ENCODE peak calls at places on chromosomes 5 and 9, in four cellular contexts. Z is left ventricle myocardium inferior, D is BJ, F is fibroblast of mammary gland. B is an unnamed sample.
A peak's percentile ranks its signal among the peaks of the same experiment; 100 is the strongest.

GRCh38 chr9:33109097-33109496 is 32.6 kb upstream of the SMU1 start:
- DNase-seq in Z (no peak), D (no peak), F (no peak), B (no peak)

GRCh38 chr5:9582406-9582805 is 36.5 kb upstream of the SEMA5A start:
- DNase-seq in D (no peak), F (peak; percentile 15), Z (no peak), B (peak; percentile 20)

GRCh38 chr9:112558476-112558875 is 71.8 kb downstream of the KIAA1958 start:
- DNase-seq in D (peak; percentile 59), Z (no peak), F (peak; percentile 63), B (no peak)

GRCh38 chr9:5817776-5818336 is 15.1 kb downstream of the ERMP1 start:
- DNase-seq in Z (no peak), D (peak; percentile 35), F (peak; percentile 58), B (peak; percentile 75)

GRCh38 chr9:37302277-37302676 is 120.2 kb upstream of the GRHPR start:
- DNase-seq in D (no peak), F (no peak), Z (no peak), B (peak; percentile 35)

GRCh38 chr9:115411516-115411915 is 293.6 kb upstream of the TNC start:
- DNase-seq in D (no peak), F (peak; percentile 53), Z (no peak), B (no peak)

GRCh38 chr9:127644943-127645342 is 32.9 kb downstream of the STXBP1 start:
- DNase-seq in D (no peak), Z (no peak), F (no peak), B (peak; percentile 48)

GRCh38 chr9:100554935-100555401 is 22.9 kb upstream of the CAVIN4 start:
- DNase-seq in D (no peak), F (peak; percentile 31), Z (no peak), B (peak; percentile 62)

GRCh38 chr9:113675475-113675941 is 200.6 kb upstream of the ZNF618 start:
- DNase-seq in Z (peak; percentile 67), D (peak; percentile 97), F (peak; percentile 100), B (peak; percentile 91)

DNA sequence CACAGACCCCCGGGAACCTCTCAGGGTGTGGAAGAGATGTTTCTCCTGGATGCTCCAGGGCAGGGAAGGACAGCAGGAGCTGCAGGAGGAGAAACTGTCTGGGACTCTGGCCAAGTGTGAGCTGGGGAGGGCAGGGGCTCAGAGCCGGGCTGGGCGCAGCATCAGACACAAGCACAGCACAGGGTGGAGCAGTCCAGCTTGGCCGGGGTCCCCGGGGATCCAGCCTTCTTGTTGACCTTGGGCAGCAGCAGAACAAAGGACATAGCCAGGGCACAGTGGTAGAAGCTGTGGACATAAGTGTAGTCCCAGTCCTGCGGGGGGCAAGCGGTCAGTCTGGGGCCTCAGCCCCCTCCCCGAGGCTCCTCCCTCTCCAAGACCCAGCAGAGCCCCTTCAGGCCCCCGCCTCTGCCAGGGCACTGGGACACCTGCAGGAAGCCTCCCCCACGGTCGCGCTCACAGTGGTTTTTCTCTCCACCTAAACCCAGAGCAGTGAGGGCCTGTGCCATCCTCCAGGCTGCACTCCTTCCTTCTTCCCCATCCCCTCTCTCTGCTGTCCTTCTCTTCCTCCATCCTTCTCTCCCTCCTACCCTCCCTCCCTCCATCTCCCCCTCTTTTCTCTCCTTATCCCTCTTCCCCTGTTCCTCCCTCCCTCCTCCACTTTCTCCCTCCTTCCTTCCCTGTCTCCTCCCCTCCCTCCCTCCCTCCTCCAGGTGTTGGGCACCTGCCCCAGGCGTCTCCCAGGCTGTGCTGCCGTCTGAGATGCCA is 10.1 kb downstream of the MYMK start:
- DNase-seq in Z (peak; percentile 81), F (no peak), D (no peak), B (no peak)
- H3K4me3 ChIP-seq in Z (no peak overlapping the region), F (no peak overlapping the region), D (no peak overlapping the region), B (no peak overlapping the region)

DNA sequence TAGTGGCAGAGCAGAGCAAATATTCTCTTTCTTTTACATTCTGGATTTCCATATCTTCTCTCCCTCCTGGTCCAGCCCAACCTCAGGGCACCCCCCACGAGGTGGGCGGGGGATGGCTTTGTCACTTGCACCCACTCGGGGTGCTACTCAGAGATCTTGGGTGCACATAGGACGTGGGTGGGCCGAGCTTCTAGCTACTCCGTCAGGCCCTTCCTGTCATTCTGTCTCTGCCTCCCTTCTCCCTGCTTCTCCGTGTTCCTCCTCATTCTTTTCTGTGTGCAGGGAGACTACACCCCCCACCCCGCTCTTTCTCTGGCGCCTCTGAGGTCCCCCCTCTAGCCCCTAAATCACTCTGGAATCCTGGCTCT is 19.5 kb downstream of the PCDHGC5 start:
- DNase-seq in D (no peak), Z (no peak), F (peak; percentile 56), B (peak; percentile 23)
- TF ChIP-seq CTCF in D (no peak), Z (no peak), F (no peak), B (no peak)

GRCh38 chr9:122125891-122126331 is 32.8 kb upstream of the TTLL11 start:
- DNase-seq in Z (no peak), F (no peak), D (no peak), B (no peak)
- H3K4me3 ChIP-seq in Z (peak overlapping the region; percentile 60), F (peak overlapping the region; percentile 43), D (no peak overlapping the region), B (no peak overlapping the region)

GRCh38 chr5:157689942-157690689 is 18.8 kb downstream of the C5orf52 start:
- DNase-seq in D (no peak), Z (no peak), F (no peak), B (peak; percentile 7)
- TF ChIP-seq CTCF in D (peak; percentile 31), Z (no peak), F (no peak), B (peak; percentile 39)

DNA sequence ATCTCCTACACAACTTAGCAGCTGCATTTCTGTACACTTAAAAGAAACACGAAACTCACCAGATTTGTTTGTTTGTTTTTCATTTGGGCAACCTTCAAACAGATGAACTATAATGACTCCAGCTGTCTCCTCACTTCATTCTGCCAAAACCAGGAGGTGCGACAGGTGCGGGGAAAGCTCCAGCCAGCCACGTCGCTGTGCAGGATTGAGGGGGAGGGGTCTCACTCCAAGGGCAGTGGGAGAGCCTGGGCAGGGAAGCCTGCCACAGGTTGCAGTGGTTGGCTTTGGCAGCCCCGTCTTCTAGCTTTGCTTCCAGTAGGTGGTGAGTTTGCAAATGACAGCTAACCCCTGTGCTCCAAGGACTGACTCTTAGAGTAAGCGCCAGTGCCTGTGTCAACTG is 215.8 kb downstream of the CEMIP2 start:
- DNase-seq in D (no peak), F (no peak), Z (no peak), B (no peak)
- H3K4me3 ChIP-seq in D (no peak overlapping the region), F (no peak overlapping the region), Z (no peak overlapping the region), B (no peak overlapping the region)

GRCh38 chr9:78212868-78213267 is 23.0 kb upstream of the CEP78 start:
- DNase-seq in Z (no peak), F (no peak), D (no peak), B (no peak)

GRCh38 chr9:78210841-78211301 is 25.0 kb upstream of the CEP78 start:
- DNase-seq in Z (no peak), F (no peak), D (no peak), B (no peak)

GRCh38 chr9:78215706-78216105 is 20.2 kb upstream of the CEP78 start:
- DNase-seq in D (peak; percentile 26), Z (no peak), F (no peak), B (peak; percentile 14)

GRCh38 chr9:78214492-78214891 is 21.4 kb upstream of the CEP78 start:
- DNase-seq in Z (no peak), D (no peak), F (no peak), B (no peak)

DNA sequence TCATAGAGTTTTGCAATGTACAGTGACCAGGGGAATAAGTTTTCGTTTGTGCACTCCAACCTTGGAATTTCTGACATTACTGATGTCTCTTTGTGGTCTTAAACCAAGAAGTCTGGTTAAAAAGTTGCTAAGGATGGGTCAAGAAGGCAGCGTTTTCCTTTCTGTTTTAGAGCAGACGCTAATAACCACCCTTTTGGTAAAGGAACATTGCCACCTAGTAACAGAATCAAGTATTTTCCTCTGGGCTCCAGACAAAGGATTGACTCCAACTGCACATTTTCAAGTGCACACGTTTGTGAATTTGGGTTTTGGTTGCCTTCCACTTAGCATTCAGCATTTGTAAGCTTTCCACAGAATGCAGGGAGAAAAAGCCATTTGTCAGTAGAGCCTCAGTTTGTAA is 22.2 kb upstream of the CEP78 start:
- DNase-seq in D (no peak), Z (no peak), F (peak; percentile 10), B (peak; percentile 77)
- TF ChIP-seq CTCF in D (peak; percentile 26), Z (no peak), F (peak; percentile 17), B (peak; percentile 59)

GRCh38 chr5:150497989-150498317 is 10.0 kb upstream of the NDST1 start:
- DNase-seq in Z (no peak), F (no peak), D (no peak), B (no peak)
- H3K4me3 ChIP-seq in Z (no peak overlapping the region), F (peak overlapping the region; percentile 25), D (no peak overlapping the region), B (no peak overlapping the region)

DNA sequence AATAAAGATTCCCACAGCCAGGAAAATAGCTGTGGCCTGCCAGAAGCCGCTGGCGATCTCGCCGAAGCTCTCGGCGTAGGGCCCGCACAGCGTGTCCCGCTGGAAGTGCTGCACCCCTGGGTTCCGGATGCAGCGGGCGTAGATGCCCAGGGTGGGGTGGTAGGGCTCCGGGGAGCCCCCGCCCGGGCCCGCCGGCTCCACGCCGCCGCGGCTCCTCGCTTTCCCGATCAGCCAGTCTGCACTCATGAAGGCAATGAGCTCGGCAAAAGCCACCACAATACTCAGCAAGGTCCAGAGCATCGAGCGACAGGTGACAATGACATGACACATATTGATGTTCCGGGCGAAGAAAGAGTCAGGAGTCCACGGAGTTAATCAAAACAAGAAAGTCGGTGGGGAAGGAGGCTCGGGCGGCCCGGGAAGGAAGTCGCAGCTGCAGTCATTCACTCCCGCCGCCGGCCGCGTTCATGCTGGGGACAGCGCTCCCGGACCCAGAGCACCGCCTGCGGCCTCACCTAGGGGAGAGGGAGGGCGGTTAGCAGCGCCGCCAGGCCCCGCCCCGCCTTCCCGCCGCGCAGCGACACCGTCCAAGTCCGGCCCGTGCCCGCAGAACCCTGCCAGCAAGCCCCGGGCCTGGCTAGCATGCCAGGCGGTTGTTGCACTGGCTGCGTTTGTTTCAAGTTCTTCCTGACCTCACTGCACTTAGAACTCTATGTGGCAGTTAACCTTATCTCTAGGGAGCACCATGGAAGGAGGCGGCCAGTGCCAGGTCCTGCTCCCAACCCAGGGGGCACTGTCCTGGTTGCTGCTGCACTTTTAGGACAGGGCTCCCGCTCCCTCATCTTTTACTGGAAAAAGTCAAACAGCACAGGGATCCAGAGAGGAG is 138.4 kb downstream of the LHFPL2 start:
- DNase-seq in D (no peak), F (no peak), Z (peak; percentile 81), B (no peak)
- TF ChIP-seq CTCF in D (peak; percentile 24), F (peak; percentile 20), Z (peak; percentile 46), B (peak; percentile 34)

GRCh38 chr5:5424736-5425135 is 2.3 kb downstream of the ICE1 start:
- DNase-seq in Z (no peak), F (no peak), D (no peak), B (no peak)
- H3K4me3 ChIP-seq in Z (no peak overlapping the region), F (no peak overlapping the region), D (no peak overlapping the region), B (no peak overlapping the region)

GRCh38 chr9:88532320-88532719 is 2.7 kb upstream of the NXNL2 start:
- DNase-seq in D (no peak), Z (peak; percentile 26), F (peak; percentile 58), B (peak; percentile 78)

GRCh38 chr9:88535932-88536324 is 950 bp downstream of the NXNL2 start:
- DNase-seq in F (peak; percentile 35), D (no peak), Z (no peak), B (no peak)

GRCh38 chr9:88535226-88535931 is 401 bp downstream of the NXNL2 start:
- DNase-seq in D (no peak), Z (no peak), F (no peak), B (no peak)

GRCh38 chr9:88534456-88535225 is at the start of gene NXNL2:
- DNase-seq in D (peak; percentile 50), Z (peak; percentile 69), F (peak; percentile 67), B (peak; percentile 91)

GRCh38 chr9:88533951-88534455 is 975 bp upstream of the NXNL2 start:
- DNase-seq in Z (peak; percentile 35), D (no peak), F (peak; percentile 28), B (peak; percentile 45)
- TF ChIP-seq CTCF in Z (no peak), D (peak; percentile 44), F (no peak), B (no peak)